ENCODE peak calls at places on chromosome 4, in ten cellular contexts. X, V, A, D, J, I, Z, R, U and L are unnamed samples.

GRCh38 chr4:127631420-127631819 is 1.3 kb upstream of the INTU start:
- DNase-seq in X (no peak), V (no peak), A (no peak), D (no peak), J (peak), I (no peak), Z (no peak), R (no peak), U (no peak), L (no peak)

GRCh38 chr4:100483796-100484195 is 34.0 kb downstream of the EMCN start:
- DNase-seq in X (no peak), V (no peak), A (no peak), D (no peak), J (no peak), I (no peak), Z (no peak), R (no peak), U (peak), L (no peak)

GRCh38 chr4:147736458-147736857 is 4.6 kb downstream of the ARHGAP10 start:
- DNase-seq in X (no peak), V (no peak), A (no peak), D (no peak), J (peak), I (no peak), Z (no peak), R (no peak), U (peak), L (peak)

GRCh38 chr4:56641494-56642051 is 39.5 kb downstream of the HOPX start:
- DNase-seq in X (no peak), V (no peak), A (no peak), D (no peak), J (peak), I (peak), Z (peak), R (peak), U (peak), L (peak)

GRCh38 chr4:26839534-26839951 is 21.1 kb upstream of the STIM2 start:
- DNase-seq in X (no peak), V (peak), A (no peak), D (peak), J (peak), I (peak), Z (no peak), R (no peak), U (peak), L (no peak)

GRCh38 chr4:16457944-16458343 is 231.7 kb upstream of the TAPT1 start:
- DNase-seq in X (no peak), V (no peak), A (no peak), D (no peak), J (no peak), I (no peak), Z (no peak), R (no peak), U (no peak), L (peak)

GRCh38 chr4:41432889-41433288 is 105.1 kb upstream of the LIMCH1 start:
- DNase-seq in X (no peak), V (no peak), A (no peak), D (no peak), J (peak), I (no peak), Z (peak), R (no peak), U (peak), L (peak)

GRCh38 chr4:128979934-128980333 is 113.4 kb downstream of the SCLT1 start:
- DNase-seq in X (no peak), V (no peak), A (no peak), D (no peak), J (peak), I (peak), Z (peak), R (peak), U (peak), L (peak)

GRCh38 chr4:133581971-133582619 is 433.0 kb downstream of the PCDH10 start:
- DNase-seq in X (no peak), V (no peak), A (no peak), D (no peak), J (peak), I (no peak), Z (peak), R (no peak), U (peak), L (no peak)

GRCh38 chr4:13476915-13477314 is 7.2 kb downstream of the RAB28 start:
- DNase-seq in X (no peak), V (no peak), A (no peak), D (no peak), J (peak), I (no peak), Z (no peak), R (peak), U (peak), L (no peak)

GRCh38 chr4:153159728-153160221 is 44.5 kb upstream of the TRIM2 start:
- DNase-seq in X (no peak), V (no peak), A (no peak), D (no peak), J (peak), I (no peak), Z (peak), R (no peak), U (peak), L (no peak)

GRCh38 chr4:21320034-21320433 is 619.8 kb downstream of the PACRGL start:
- DNase-seq in X (no peak), V (no peak), A (no peak), D (no peak), J (no peak), I (no peak), Z (no peak), R (no peak), U (no peak), L (no peak)

GRCh38 chr4:53716471-53717063 is 125.3 kb upstream of the LNX1 start:
- DNase-seq in X (no peak), V (no peak), A (no peak), D (no peak), J (no peak), I (no peak), Z (no peak), R (no peak), U (no peak), L (no peak)

GRCh38 chr4:168028568-168028967 is 63.8 kb upstream of the ANXA10 start:
- DNase-seq in X (no peak), V (no peak), A (no peak), D (no peak), J (no peak), I (peak), Z (no peak), R (no peak), U (peak), L (peak)
- TF ChIP-seq CTCF in X (no peak), V (no peak), A (no peak), D (no peak), J (no peak), I (peak), Z (no peak), R (peak), U (peak), L (peak)

GRCh38 chr4:121011138-121011537 is 61.2 kb downstream of the NDNF start:
- DNase-seq in X (no peak), V (no peak), A (no peak), D (no peak), J (no peak), I (no peak), Z (no peak), R (no peak), U (no peak), L (no peak)

GRCh38 chr4:121011780-121012340 is 60.5 kb downstream of the NDNF start:
- DNase-seq in X (no peak), V (no peak), A (no peak), D (no peak), J (no peak), I (no peak), Z (no peak), R (no peak), U (no peak), L (no peak)

GRCh38 chr4:121018543-121018942 is 53.8 kb downstream of the NDNF start:
- DNase-seq in X (no peak), V (no peak), A (no peak), D (no peak), J (no peak), I (no peak), Z (no peak), R (no peak), U (no peak), L (no peak)

GRCh38 chr4:121016630-121017029 is 55.7 kb downstream of the NDNF start:
- DNase-seq in X (no peak), V (no peak), A (no peak), D (no peak), J (no peak), I (no peak), Z (no peak), R (no peak), U (no peak), L (no peak)
- H3K4me3 ChIP-seq in X (no peak), V (no peak), A (no peak), D (no peak), J (no peak), I (no peak), Z (no peak), R (no peak), U (no peak), L (no peak)

DNA sequence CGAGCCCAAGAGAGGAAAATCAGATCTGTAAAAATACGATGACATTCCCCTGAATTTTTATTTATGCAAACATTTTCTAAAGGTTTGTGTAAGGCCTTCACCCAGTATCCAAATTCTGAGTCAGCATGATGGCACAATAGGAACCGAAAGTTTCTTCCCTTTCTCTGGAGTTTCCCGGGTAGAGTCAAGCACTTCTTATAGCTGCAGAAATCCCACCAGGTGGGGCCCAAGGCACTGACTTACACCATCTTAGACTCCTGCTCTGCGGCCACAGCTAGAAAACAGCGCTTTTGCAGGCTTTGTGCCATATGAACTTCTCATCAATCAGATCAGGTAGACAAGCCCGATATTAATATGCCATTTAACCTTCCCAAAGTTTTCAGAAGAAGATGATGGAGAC is 13.4 kb downstream of the LEF1 start:
- DNase-seq in X (no peak), V (no peak), A (no peak), D (no peak), J (peak), I (no peak), Z (peak), R (no peak), U (no peak), L (no peak)
- TF ChIP-seq CTCF in X (no peak), V (no peak), A (no peak), D (no peak), J (peak), I (no peak), Z (peak), R (peak), U (no peak), L (peak)

GRCh38 chr4:2006956-2007653 is 1.7 kb downstream of the NELFA start:
- DNase-seq in X (no peak), V (no peak), A (no peak), D (no peak), J (no peak), I (no peak), Z (no peak), R (no peak), U (no peak), L (no peak)
- H3K4me3 ChIP-seq in X (peak), V (peak), A (peak), D (peak), J (peak), I (peak), Z (peak), R (peak), U (peak), L (peak)

DNA sequence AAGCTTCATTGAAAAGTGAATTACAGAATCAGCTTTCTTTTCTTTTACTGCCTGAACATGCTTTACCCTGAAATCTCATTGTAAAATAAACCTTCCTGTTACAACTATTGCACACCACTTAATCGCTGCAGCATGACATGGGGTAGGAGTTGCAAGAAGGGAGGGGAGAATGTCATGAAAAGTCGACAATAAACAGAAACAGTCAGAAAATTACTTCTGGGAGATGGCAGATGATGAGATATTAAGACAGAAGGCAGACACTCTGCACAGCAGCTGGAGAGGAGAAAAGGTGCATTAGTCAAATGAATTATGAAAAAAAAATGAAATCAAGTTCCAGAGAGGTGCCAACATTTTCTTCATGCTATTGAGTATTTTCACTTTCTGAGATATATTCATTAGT is 287.7 kb downstream of the PCDH7 start:
- DNase-seq in X (no peak), V (no peak), A (no peak), D (no peak), J (no peak), I (no peak), Z (no peak), R (no peak), U (no peak), L (no peak)
- TF ChIP-seq CTCF in X (no peak), V (no peak), A (no peak), D (no peak), J (no peak), I (no peak), Z (no peak), R (no peak), U (no peak), L (no peak)

GRCh38 chr4:74038161-74039064 is at the start of gene CXCL3:
- DNase-seq in X (peak), V (peak), A (peak), D (peak), J (peak), I (no peak), Z (no peak), R (no peak), U (peak), L (no peak)
- H3K4me3 ChIP-seq in X (peak), V (peak), A (peak), D (peak), J (peak), I (peak), Z (peak), R (peak), U (peak), L (peak)

DNA sequence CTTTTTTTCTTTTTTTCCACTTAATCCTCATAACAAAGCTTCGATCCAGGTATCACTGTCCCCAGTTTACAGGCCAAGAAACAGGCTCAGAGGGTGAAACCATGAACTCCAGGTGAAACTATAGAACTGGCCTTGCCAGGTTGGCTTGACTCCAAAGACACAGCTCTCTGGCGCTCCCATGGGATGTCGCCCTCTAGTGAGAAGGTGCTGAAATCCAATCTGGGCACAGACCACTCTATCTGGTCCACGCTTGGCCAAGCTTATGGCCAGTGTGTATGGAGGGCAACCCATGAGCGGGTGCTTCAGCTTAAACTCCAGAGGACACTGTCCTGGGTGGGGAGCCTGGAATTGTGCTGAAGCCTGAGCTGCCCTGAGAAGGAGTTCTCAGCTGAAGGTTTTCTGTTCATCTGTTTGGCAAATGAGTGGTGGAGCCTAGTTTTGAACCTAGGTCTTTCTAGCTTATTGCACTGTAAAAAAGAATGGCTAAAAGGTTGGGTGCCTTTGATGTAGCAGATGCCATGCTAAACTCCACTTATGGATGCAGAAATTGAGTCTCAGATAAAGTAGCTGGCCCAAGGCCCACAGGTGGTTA is 70.5 kb downstream of the SEL1L3 start:
- DNase-seq in X (peak), V (no peak), A (no peak), D (no peak), J (no peak), I (no peak), Z (no peak), R (no peak), U (no peak), L (no peak)
- TF ChIP-seq CTCF in X (peak), V (peak), A (no peak), D (peak), J (peak), I (peak), Z (peak), R (peak), U (peak), L (peak)

DNA sequence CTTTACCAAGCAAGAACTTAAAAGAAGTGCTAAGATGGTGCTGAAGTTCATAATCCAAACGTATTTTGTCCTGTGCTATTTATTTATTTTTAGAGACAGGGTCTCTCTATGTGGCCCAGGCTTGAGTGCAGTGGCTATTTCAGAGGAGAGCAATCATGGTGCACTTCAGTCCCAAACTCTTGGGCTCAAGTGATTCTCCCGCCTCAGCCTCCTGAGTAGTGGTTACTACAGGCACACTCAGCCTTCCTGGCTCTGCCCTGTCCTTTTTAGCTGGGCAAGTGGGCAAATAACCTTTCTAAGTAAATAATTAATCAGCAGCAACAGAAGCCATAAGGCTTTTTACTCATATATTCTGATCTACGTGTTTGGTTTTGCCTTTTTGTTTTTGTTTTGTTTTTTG is 2.6 kb downstream of the NSD2 start:
- DNase-seq in X (no peak), V (no peak), A (no peak), D (no peak), J (no peak), I (no peak), Z (no peak), R (no peak), U (no peak), L (no peak)
- H3K4me3 ChIP-seq in X (no peak), V (no peak), A (no peak), D (no peak), J (no peak), I (peak), Z (no peak), R (no peak), U (no peak), L (no peak)

DNA sequence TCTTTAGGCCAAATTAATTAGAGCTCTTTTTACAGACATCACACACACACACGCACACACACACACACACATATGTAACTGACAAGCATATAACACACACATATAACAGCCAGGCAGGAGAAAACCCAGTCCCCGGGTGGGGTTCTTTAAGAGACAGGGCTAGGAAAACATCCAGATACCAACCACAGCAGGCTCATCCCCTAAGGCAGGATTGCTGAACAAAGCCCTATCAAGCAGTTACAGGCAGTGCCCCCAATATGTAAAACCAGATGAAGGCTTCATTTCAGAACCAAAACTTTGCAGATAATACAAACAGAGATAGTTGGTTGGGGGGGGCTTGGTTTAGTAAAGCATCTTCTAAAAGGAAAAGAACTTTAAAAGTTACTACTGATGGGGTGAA is 18.0 kb upstream of the FAM47E start:
- DNase-seq in X (no peak), V (no peak), A (no peak), D (no peak), J (no peak), I (no peak), Z (no peak), R (no peak), U (no peak), L (no peak)
- TF ChIP-seq CTCF in X (no peak), V (no peak), A (no peak), D (no peak), J (no peak), I (no peak), Z (no peak), R (no peak), U (no peak), L (no peak)

DNA sequence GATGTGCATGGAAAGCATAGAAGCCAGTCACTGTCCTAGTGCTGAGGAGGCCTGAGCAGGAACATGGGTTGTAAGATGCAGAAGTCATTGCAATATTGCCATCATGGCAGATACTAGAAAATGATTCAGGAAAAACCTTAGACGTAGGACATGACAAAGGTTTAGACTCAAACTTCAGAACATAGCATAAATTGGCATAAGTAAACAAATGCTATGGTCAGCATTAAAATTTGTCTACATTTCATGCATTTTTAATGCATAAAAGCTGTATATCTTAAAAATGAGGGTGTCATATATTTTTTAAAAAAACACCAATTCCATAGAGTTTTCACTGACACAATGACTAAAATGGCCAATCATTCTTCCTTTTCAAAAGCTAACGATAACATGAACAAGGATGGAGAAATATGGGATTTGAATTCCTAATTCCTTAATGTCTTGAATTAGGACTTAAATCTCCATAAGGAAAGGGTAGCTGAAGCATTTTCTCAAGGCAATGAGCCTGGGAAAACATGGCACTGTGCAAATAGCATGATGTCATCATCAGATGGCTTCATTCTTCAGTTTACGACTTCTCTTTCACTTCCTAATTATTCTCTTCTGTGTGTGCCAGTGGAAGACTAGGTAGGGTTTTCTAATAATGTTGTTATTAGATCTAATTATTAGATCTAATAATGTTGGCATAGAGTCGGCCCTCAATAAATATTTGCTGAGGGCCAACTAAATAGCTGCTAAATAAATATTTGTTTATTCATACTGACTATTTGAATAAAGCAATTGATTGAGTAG is 125.1 kb upstream of the FRG1 start:
- DNase-seq in X (no peak), V (no peak), A (no peak), D (no peak), J (no peak), I (no peak), Z (no peak), R (no peak), U (no peak), L (no peak)
- H3K4me3 ChIP-seq in X (no peak), V (no peak), A (no peak), D (no peak), J (no peak), I (no peak), Z (no peak), R (no peak), U (no peak), L (no peak)